ENCODE peak calls at places on chromosomes 13 and 19, in four cellular contexts. K is small intestine, U is PC-3, O is right lobe of liver. C is an unnamed sample. For H3K4me1, the result is how much of the 10 kb centered on the place peaks cover.

GRCh38 chr19:44955500-44956439 is 590 bp downstream of the CLPTM1 start:
- DNase-seq in U (no peak), O (no peak), K (no peak), C (no peak)

GRCh38 chr19:48271531-48272151 is 1.8 kb downstream of the ZNF114 start:
- DNase-seq in U (peak), O (peak), K (peak), C (no peak)

GRCh38 chr13:49110122-49110831 is 109.9 kb upstream of the MLNR start:
- DNase-seq in O (peak), U (peak), K (peak), C (peak)

GRCh38 chr13:27923794-27924528 is 4.2 kb downstream of the PDX1 start:
- DNase-seq in U (no peak), O (no peak), K (peak), C (no peak)

GRCh38 chr13:76853481-76853880 is 32.7 kb downstream of the KCTD12 start:
- DNase-seq in K (no peak), U (peak), O (no peak), C (no peak)

GRCh38 chr19:3062165-3063105 is at the start of gene TLE5:
- DNase-seq in U (peak), O (peak), K (peak), C (peak)

GRCh38 chr19:18949858-18950257 is 8.8 kb upstream of the HOMER3 start:
- DNase-seq in O (no peak), K (no peak), U (no peak), C (no peak)

GRCh38 chr13:109655206-109655600 is 131.2 kb downstream of the IRS2 start:
- DNase-seq in U (no peak), O (no peak), K (no peak), C (no peak)

GRCh38 chr13:33285420-33286124 is at the start of gene STARD13:
- DNase-seq in K (peak), O (peak), U (peak), C (peak)

DNA sequence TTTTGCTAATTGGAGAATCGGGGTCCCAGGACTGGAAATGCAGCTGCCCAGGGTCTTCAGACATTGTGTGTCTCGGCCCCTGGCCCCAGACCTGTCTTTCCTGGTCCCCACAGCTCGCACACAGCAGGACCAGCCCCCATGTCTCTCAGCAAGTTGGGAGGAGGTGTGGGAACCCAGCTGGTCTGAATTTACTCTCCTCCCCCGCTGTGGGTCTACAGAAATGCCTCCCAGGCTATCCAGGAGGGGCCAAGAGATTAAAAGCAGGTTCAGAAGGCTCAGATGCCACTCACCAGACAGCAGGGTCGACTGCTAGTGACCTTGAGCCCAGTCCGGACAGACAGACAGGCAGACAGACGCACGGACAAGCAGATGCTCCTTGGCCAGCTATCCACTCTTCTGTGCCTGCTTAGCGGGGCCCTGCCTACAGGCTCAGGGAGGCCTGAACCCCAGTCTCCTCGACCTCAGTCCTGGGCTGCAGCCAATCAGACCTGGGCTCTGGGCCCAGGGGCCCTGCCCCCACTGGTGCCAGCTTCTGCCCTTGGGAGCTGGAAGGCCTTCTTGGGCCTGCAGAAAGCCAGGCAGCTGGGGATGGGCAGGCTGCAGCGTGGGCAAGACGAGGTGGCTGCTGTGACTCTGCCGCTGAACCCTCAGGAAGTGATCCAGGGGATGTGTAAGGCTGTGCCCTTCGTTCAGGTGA is at the start of gene DAND5:
- DNase-seq in K (no peak), U (no peak), O (no peak), C (peak)
- H3K27ac ChIP-seq in K (no peak), U (no peak), O (no peak), C (peak)

DNA sequence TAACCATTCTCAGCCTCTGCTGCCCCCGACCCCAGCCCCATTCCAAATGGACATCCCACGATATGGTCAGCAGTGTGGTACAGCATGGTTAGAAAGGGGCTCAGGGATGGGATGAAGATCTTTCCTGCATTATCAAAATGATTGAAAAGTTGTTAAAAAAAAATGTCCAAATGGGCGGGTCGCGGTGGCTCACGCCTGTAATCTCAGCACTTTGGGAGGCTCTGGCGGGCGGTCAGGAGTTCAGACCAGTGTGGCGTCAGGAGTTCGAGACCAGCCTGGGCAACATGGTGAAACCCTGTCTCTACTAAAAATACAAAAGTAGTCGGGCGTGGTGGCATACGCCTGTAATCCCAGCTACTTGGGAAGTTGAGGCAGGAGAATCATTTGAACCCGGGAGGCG is 54.3 kb upstream of the ZNF254 start:
- DNase-seq in O (no peak), K (no peak), U (no peak), C (no peak)
- H3K4me3 ChIP-seq in O (peak), K (no peak), U (peak), C (peak)

GRCh38 chr19:41223431-41224234 is 4.6 kb downstream of the AXL start:
- DNase-seq in U (peak), K (no peak), O (no peak), C (peak)
- H3K4me1 ChIP-seq in U (half or more), K (under half), O (under half), C (half or more)

DNA sequence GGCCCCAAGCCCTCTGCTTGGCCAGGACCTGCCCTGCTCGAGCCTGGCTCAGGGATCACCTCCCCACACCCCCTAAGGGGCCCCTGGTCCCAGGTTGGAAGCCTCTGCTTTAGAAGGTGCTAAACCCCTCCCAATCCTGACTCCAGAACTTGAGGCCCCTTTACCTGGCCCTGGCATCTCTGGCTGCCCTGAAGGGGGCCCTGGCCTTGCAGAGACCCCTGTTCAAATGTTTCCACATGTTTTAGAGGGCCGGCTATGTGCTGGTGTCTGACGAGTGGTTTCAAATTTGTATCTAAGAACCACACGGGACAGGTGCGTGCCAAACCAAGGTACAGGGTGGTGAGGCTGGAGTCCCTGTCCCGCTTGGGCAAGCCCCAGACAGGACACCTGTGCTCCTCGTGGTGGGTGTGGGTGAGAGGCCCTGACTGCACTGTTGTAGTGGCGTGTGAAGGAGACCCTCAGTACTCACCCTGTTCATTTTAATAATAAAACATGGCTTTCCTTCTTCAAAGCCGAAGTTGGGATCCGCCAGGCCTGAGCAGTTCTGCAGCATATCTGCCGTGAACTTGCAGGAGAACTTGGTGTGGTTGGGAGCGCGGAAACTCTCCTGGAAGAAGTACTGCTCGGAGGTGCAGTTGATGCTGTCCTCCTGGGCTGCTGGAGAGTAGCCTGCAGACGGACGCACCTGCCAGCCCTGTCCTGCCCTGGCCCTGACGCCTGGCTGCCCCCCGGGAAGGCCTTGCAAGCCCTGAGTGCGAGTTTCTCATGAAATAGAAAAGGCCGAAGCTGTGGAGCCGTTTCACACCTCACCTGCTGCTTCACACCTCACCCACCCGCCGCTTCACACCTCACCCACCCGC is 5.4 kb downstream of the ATP4B start:
- DNase-seq in O (no peak), U (no peak), K (no peak), C (no peak)
- H3K27ac ChIP-seq in O (no peak), U (no peak), K (no peak), C (no peak)

GRCh38 chr13:87356314-87356713 is 314.9 kb upstream of the SLITRK5 start:
- DNase-seq in U (no peak), K (no peak), O (no peak), C (no peak)

GRCh38 chr13:87361216-87361615 is 310.0 kb upstream of the SLITRK5 start:
- DNase-seq in O (no peak), K (no peak), U (no peak), C (no peak)

DNA sequence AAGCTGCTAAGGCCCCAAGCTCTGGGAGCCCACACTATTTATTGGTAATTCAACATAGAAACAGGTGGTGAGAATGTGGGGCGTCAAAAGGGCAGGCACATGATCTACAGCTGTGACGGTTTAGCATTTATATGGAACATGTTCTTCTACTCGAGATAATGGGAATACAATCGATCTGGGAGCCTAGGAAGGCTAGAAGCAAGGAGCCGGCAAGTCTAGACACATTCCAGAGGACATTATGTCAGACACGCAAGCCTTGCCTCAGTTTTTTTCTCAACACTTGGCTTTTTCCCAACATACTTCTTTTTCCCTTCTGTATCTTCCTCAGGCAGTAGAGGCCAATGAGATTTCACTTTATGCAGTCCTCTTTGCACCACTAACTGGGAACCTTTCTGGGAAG is 315.7 kb upstream of the SLITRK5 start:
- DNase-seq in U (no peak), O (no peak), K (no peak), C (no peak)
- H3K4me3 ChIP-seq in U (no peak), O (no peak), K (no peak), C (no peak)

C was measured in sigmoid colon.